ENCODE peak calls at places on chromosomes 4 and X, in six cellular contexts. One of them, this sample, is unnamed.

GRCh38 chrX:96684339-96685204 is at the start of gene DIAPH2:
- DNase-seq in effector memory CD4-positive, alpha-beta T cell: peak
- DNase-seq in AG04450: peak
- DNase-seq in astrocyte of the spinal cord: peak
- DNase-seq in fibroblast of villous mesenchyme: peak
- DNase-seq in A549: peak
- DNase-seq in this sample: peak

GRCh38 chr4:138686078-138686477 is 329.5 kb upstream of the NOCT start:
- DNase-seq in fibroblast of villous mesenchyme: no peak
- DNase-seq in A549: no peak
- DNase-seq in AG04450: no peak
- DNase-seq in astrocyte of the spinal cord: no peak
- DNase-seq in effector memory CD4-positive, alpha-beta T cell: no peak
- DNase-seq in this sample: no peak

GRCh38 chrX:43860646-43861370 is 21.4 kb downstream of the MAOB start:
- DNase-seq in astrocyte of the spinal cord: peak
- DNase-seq in A549: peak
- DNase-seq in fibroblast of villous mesenchyme: no peak
- DNase-seq in AG04450: no peak
- DNase-seq in effector memory CD4-positive, alpha-beta T cell: no peak
- DNase-seq in this sample: peak

GRCh38 chr4:19030048-19030447 is 1008.5 kb upstream of the LCORL start:
- DNase-seq in astrocyte of the spinal cord: no peak
- DNase-seq in fibroblast of villous mesenchyme: no peak
- DNase-seq in A549: no peak
- DNase-seq in AG04450: no peak
- DNase-seq in effector memory CD4-positive, alpha-beta T cell: no peak
- DNase-seq in this sample: no peak

GRCh38 chr4:10051536-10052135 is 30.3 kb upstream of the SLC2A9 start:
- DNase-seq in AG04450: no peak
- DNase-seq in astrocyte of the spinal cord: no peak
- DNase-seq in effector memory CD4-positive, alpha-beta T cell: no peak
- DNase-seq in A549: no peak
- DNase-seq in fibroblast of villous mesenchyme: no peak
- DNase-seq in this sample: no peak

GRCh38 chrX:46837543-46838481 is 969 bp downstream of the RP2 start:
- DNase-seq in A549: no peak
- DNase-seq in fibroblast of villous mesenchyme: peak
- DNase-seq in astrocyte of the spinal cord: peak
- DNase-seq in AG04450: no peak
- DNase-seq in effector memory CD4-positive, alpha-beta T cell: no peak
- DNase-seq in this sample: peak

GRCh38 chr4:110970642-110971041 is 347.8 kb upstream of the PITX2 start:
- DNase-seq in astrocyte of the spinal cord: peak
- DNase-seq in fibroblast of villous mesenchyme: peak
- DNase-seq in A549: peak
- DNase-seq in AG04450: peak
- DNase-seq in effector memory CD4-positive, alpha-beta T cell: no peak
- DNase-seq in this sample: peak

GRCh38 chr4:20679946-20680345 is 20.3 kb upstream of the PACRGL start:
- DNase-seq in A549: no peak
- DNase-seq in fibroblast of villous mesenchyme: no peak
- DNase-seq in effector memory CD4-positive, alpha-beta T cell: no peak
- DNase-seq in astrocyte of the spinal cord: no peak
- DNase-seq in AG04450: no peak
- DNase-seq in this sample: no peak

GRCh38 chr4:2962614-2963184 is 507 bp downstream of the NOP14 start:
- DNase-seq in fibroblast of villous mesenchyme: peak
- DNase-seq in AG04450: no peak
- DNase-seq in effector memory CD4-positive, alpha-beta T cell: peak
- DNase-seq in astrocyte of the spinal cord: no peak
- DNase-seq in A549: peak
- DNase-seq in this sample: peak

GRCh38 chrX:39414290-39414847 is 613.1 kb downstream of the MID1IP1 start:
- DNase-seq in effector memory CD4-positive, alpha-beta T cell: no peak
- DNase-seq in astrocyte of the spinal cord: no peak
- DNase-seq in fibroblast of villous mesenchyme: no peak
- DNase-seq in A549: no peak
- DNase-seq in AG04450: no peak
- DNase-seq in this sample: no peak

GRCh38 chrX:25049971-25050370 is 34.2 kb upstream of the ARX start:
- DNase-seq in AG04450: no peak
- DNase-seq in fibroblast of villous mesenchyme: no peak
- DNase-seq in astrocyte of the spinal cord: no peak
- DNase-seq in A549: no peak
- DNase-seq in effector memory CD4-positive, alpha-beta T cell: no peak
- DNase-seq in this sample: no peak

GRCh38 chrX:16796298-16796697 is 10.0 kb downstream of the TXLNG start:
- DNase-seq in AG04450: no peak
- DNase-seq in effector memory CD4-positive, alpha-beta T cell: no peak
- DNase-seq in astrocyte of the spinal cord: no peak
- DNase-seq in A549: no peak
- DNase-seq in fibroblast of villous mesenchyme: no peak
- DNase-seq in this sample: no peak

GRCh38 chr4:65167719-65168118 is 502.6 kb downstream of the EPHA5 start:
- DNase-seq in effector memory CD4-positive, alpha-beta T cell: no peak
- DNase-seq in fibroblast of villous mesenchyme: no peak
- DNase-seq in A549: no peak
- DNase-seq in AG04450: no peak
- DNase-seq in astrocyte of the spinal cord: no peak
- DNase-seq in this sample: no peak

GRCh38 chr4:139367421-139368090 is 65.3 kb upstream of the NDUFC1 start:
- DNase-seq in fibroblast of villous mesenchyme: peak
- DNase-seq in astrocyte of the spinal cord: peak
- DNase-seq in effector memory CD4-positive, alpha-beta T cell: no peak
- DNase-seq in AG04450: peak
- DNase-seq in A549: no peak
- DNase-seq in this sample: peak

GRCh38 chr4:144754562-144755410 is 108.8 kb downstream of the HHIP start:
- DNase-seq in effector memory CD4-positive, alpha-beta T cell: no peak
- DNase-seq in astrocyte of the spinal cord: peak
- DNase-seq in AG04450: no peak
- DNase-seq in fibroblast of villous mesenchyme: peak
- DNase-seq in A549: peak
- DNase-seq in this sample: peak

GRCh38 chrX:141760761-141761160 is 62.2 kb upstream of the SPANXD start:
- DNase-seq in effector memory CD4-positive, alpha-beta T cell: no peak
- DNase-seq in A549: peak
- DNase-seq in AG04450: no peak
- DNase-seq in fibroblast of villous mesenchyme: peak
- DNase-seq in astrocyte of the spinal cord: peak
- DNase-seq in this sample: peak

GRCh38 chrX:45592067-45592466 is 391.4 kb upstream of the DIPK2B start:
- DNase-seq in astrocyte of the spinal cord: no peak
- DNase-seq in effector memory CD4-positive, alpha-beta T cell: no peak
- DNase-seq in AG04450: no peak
- DNase-seq in A549: no peak
- DNase-seq in fibroblast of villous mesenchyme: no peak
- DNase-seq in this sample: no peak

GRCh38 chr4:11632488-11632887 is 203.8 kb upstream of the HS3ST1 start:
- DNase-seq in fibroblast of villous mesenchyme: no peak
- DNase-seq in AG04450: no peak
- DNase-seq in astrocyte of the spinal cord: no peak
- DNase-seq in effector memory CD4-positive, alpha-beta T cell: no peak
- DNase-seq in A549: peak
- DNase-seq in this sample: peak

GRCh38 chr4:21697583-21697982 is 251.0 kb downstream of the KCNIP4 start:
- DNase-seq in AG04450: no peak
- DNase-seq in astrocyte of the spinal cord: peak
- DNase-seq in effector memory CD4-positive, alpha-beta T cell: no peak
- DNase-seq in fibroblast of villous mesenchyme: no peak
- DNase-seq in A549: peak
- DNase-seq in this sample: peak

GRCh38 chrX:106484233-106484632 is 127.5 kb upstream of the RADX start:
- DNase-seq in A549: no peak
- DNase-seq in fibroblast of villous mesenchyme: no peak
- DNase-seq in AG04450: no peak
- DNase-seq in effector memory CD4-positive, alpha-beta T cell: no peak
- DNase-seq in astrocyte of the spinal cord: no peak
- DNase-seq in this sample: no peak

GRCh38 chr4:153467897-153468262 is 1.7 kb downstream of the TMEM131L start:
- DNase-seq in AG04450: no peak
- DNase-seq in effector memory CD4-positive, alpha-beta T cell: no peak
- DNase-seq in fibroblast of villous mesenchyme: peak
- DNase-seq in astrocyte of the spinal cord: no peak
- DNase-seq in A549: no peak
- DNase-seq in this sample: peak

GRCh38 chr4:48602222-48602621 is 112.2 kb downstream of the ZAR1 start:
- DNase-seq in fibroblast of villous mesenchyme: peak
- DNase-seq in astrocyte of the spinal cord: peak
- DNase-seq in AG04450: peak
- DNase-seq in A549: no peak
- DNase-seq in effector memory CD4-positive, alpha-beta T cell: no peak
- DNase-seq in this sample: peak

GRCh38 chrX:32448320-32448719 is 763.0 kb downstream of the DMD start:
- DNase-seq in astrocyte of the spinal cord: no peak
- DNase-seq in fibroblast of villous mesenchyme: peak
- DNase-seq in effector memory CD4-positive, alpha-beta T cell: no peak
- DNase-seq in AG04450: no peak
- DNase-seq in A549: no peak
- DNase-seq in this sample: peak

GRCh38 chr4:140603286-140603685 is 34.5 kb upstream of the UCP1 start:
- DNase-seq in effector memory CD4-positive, alpha-beta T cell: no peak
- DNase-seq in astrocyte of the spinal cord: no peak
- DNase-seq in AG04450: no peak
- DNase-seq in fibroblast of villous mesenchyme: no peak
- DNase-seq in A549: no peak
- DNase-seq in this sample: no peak

GRCh38 chr4:133316874-133317273 is 167.8 kb downstream of the PCDH10 start:
- DNase-seq in AG04450: no peak
- DNase-seq in effector memory CD4-positive, alpha-beta T cell: no peak
- DNase-seq in astrocyte of the spinal cord: peak
- DNase-seq in fibroblast of villous mesenchyme: no peak
- DNase-seq in A549: no peak
- DNase-seq in this sample: no peak

GRCh38 chr4:102504941-102505340 is 3.8 kb downstream of the NFKB1 start:
- DNase-seq in astrocyte of the spinal cord: no peak
- DNase-seq in fibroblast of villous mesenchyme: no peak
- DNase-seq in effector memory CD4-positive, alpha-beta T cell: no peak
- DNase-seq in AG04450: no peak
- DNase-seq in A549: no peak
- DNase-seq in this sample: no peak

GRCh38 chr4:152363904-152364303 is 172.0 kb downstream of the FBXW7 start:
- DNase-seq in AG04450: no peak
- DNase-seq in effector memory CD4-positive, alpha-beta T cell: no peak
- DNase-seq in A549: no peak
- DNase-seq in astrocyte of the spinal cord: no peak
- DNase-seq in fibroblast of villous mesenchyme: no peak
- DNase-seq in this sample: no peak

GRCh38 chrX:110015915-110016314 is 13.0 kb downstream of the TMEM164 start:
- DNase-seq in AG04450: no peak
- DNase-seq in astrocyte of the spinal cord: no peak
- DNase-seq in fibroblast of villous mesenchyme: no peak
- DNase-seq in effector memory CD4-positive, alpha-beta T cell: no peak
- DNase-seq in A549: no peak
- DNase-seq in this sample: no peak

GRCh38 chr4:130563185-130563890 is 1467.4 kb downstream of the C4orf33 start:
- DNase-seq in effector memory CD4-positive, alpha-beta T cell: no peak
- DNase-seq in AG04450: peak
- DNase-seq in fibroblast of villous mesenchyme: peak
- DNase-seq in A549: peak
- DNase-seq in astrocyte of the spinal cord: peak
- DNase-seq in this sample: peak
- H3K4me3 ChIP-seq in effector memory CD4-positive, alpha-beta T cell: no peak
- H3K4me3 ChIP-seq in AG04450: peak
- H3K4me3 ChIP-seq in fibroblast of villous mesenchyme: peak
- H3K4me3 ChIP-seq in A549: peak
- H3K4me3 ChIP-seq in astrocyte of the spinal cord: peak
- H3K4me3 ChIP-seq in this sample: peak

DNA sequence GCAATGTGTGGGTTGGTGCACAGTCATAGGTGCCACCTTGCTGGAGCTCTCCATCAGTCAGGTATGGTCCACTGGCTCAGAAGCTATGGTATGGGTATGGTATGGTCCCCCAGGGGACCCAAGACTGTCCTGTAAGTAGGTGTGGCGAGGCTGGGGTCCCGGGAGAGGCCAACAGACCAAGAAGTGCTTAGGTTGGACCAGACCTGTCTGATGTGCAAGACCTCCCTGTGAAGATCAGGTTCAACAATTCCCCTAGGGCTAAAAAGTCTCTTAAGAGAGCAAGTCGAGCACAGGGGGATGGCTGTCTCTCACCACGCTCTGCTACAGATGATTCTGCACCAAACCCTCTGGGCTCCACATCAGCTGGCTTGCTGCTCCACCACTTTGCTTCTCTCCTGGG is 1145.0 kb downstream of the RPA4 start:
- DNase-seq in AG04450: no peak
- DNase-seq in fibroblast of villous mesenchyme: no peak
- DNase-seq in A549: no peak
- DNase-seq in effector memory CD4-positive, alpha-beta T cell: no peak
- DNase-seq in astrocyte of the spinal cord: no peak
- DNase-seq in this sample: no peak
- H3K4me3 ChIP-seq in AG04450: no peak
- H3K4me3 ChIP-seq in fibroblast of villous mesenchyme: no peak
- H3K4me3 ChIP-seq in A549: no peak
- H3K4me3 ChIP-seq in effector memory CD4-positive, alpha-beta T cell: no peak
- H3K4me3 ChIP-seq in astrocyte of the spinal cord: no peak
- H3K4me3 ChIP-seq in this sample: no peak

DNA sequence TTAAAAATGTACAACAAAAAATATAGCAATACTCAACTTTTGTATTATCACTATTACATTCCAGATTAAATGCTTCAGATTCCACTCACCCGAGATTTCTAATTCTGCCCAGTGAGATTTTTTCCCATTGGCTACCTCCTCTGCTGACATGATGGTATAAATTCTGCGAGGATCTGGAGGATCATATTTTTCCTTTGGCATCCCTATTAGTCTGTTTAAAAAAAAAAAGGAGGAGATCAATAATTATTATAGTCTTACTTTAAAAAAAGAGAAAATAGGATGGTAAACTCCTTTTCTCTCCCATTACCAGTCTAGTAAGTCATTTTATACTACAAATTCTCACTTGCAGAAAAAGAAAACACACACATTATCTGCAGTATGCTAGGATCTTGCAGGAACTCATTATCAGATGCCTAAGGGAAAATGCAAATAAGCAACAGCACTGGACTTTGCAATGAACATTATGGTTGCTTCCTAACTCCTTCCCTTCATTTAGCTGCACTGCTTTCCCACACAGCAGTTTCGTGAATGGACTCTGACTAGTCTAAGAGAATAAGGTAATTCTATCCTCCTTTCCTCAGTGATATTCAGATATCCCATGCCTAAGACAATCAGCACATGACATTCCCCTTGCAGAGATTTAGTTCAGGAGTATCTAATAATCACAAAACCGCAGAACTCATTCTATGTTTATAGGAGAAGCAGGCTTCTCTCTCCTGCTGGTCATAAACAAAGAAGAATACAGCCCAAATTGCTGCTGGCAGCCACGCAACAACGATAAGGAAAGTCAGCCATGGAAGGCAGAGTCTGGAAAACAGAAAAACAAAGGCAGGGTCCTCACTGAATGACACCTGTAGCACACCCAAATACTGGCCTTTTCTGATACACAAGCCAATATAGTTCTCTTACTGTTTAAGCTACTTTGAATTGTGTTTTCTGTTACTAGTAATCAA is 42.7 kb downstream of the CNOT6L start:
- DNase-seq in A549: no peak
- DNase-seq in fibroblast of villous mesenchyme: peak
- DNase-seq in astrocyte of the spinal cord: peak
- DNase-seq in effector memory CD4-positive, alpha-beta T cell: no peak
- DNase-seq in AG04450: peak
- DNase-seq in this sample: no peak
- H3K4me3 ChIP-seq in A549: no peak
- H3K4me3 ChIP-seq in fibroblast of villous mesenchyme: no peak
- H3K4me3 ChIP-seq in astrocyte of the spinal cord: no peak
- H3K4me3 ChIP-seq in effector memory CD4-positive, alpha-beta T cell: no peak
- H3K4me3 ChIP-seq in AG04450: no peak
- H3K4me3 ChIP-seq in this sample: no peak

GRCh38 chr4:91198951-91199350 is 1071.8 kb downstream of the CCSER1 start:
- DNase-seq in astrocyte of the spinal cord: no peak
- DNase-seq in AG04450: no peak
- DNase-seq in effector memory CD4-positive, alpha-beta T cell: no peak
- DNase-seq in fibroblast of villous mesenchyme: peak
- DNase-seq in A549: peak
- DNase-seq in this sample: peak
- H3K4me3 ChIP-seq in astrocyte of the spinal cord: no peak
- H3K4me3 ChIP-seq in AG04450: no peak
- H3K4me3 ChIP-seq in effector memory CD4-positive, alpha-beta T cell: no peak
- H3K4me3 ChIP-seq in fibroblast of villous mesenchyme: no peak
- H3K4me3 ChIP-seq in A549: peak
- H3K4me3 ChIP-seq in this sample: no peak

This sample was measured in cardiac fibroblast.